ENCODE peak calls at places on chromosome 21, in six cellular contexts. S, W, E, Z, X and B are unnamed samples.

GRCh38 chr21:44510508-44511218 is 29.3 kb downstream of the KRTAP10-1 start:
- DNase-seq in S (peak; percentile 85), W (no peak), E (peak; percentile 0), Z (no peak), X (peak; percentile 29), B (peak; percentile 74)

GRCh38 chr21:37717534-37717933 is 198.7 kb downstream of the KCNJ6 start:
- DNase-seq in S (no peak), W (no peak), E (no peak), Z (no peak), X (no peak), B (no peak)

GRCh38 chr21:29174607-29175013 is 44.2 kb downstream of the MAP3K7CL start:
- DNase-seq in S (no peak), W (no peak), E (no peak), Z (no peak), X (no peak), B (no peak)

GRCh38 chr21:45973475-45974072 is 8.0 kb upstream of the COL6A1 start:
- DNase-seq in S (peak; percentile 72), W (no peak), E (peak; percentile 6), Z (no peak), X (no peak), B (peak; percentile 61)

GRCh38 chr21:17466166-17466565 is 46.7 kb upstream of the CXADR start:
- DNase-seq in S (no peak), W (no peak), E (no peak), Z (no peak), X (no peak), B (no peak)

GRCh38 chr21:41745971-41746743 is 20.7 kb downstream of the RIPK4 start:
- DNase-seq in S (no peak), W (no peak), E (no peak), Z (no peak), X (no peak), B (no peak)

GRCh38 chr21:14520535-14520934 is 25.6 kb downstream of the SAMSN1 start:
- DNase-seq in S (no peak), W (no peak), E (no peak), Z (no peak), X (peak; percentile 64), B (no peak)

GRCh38 chr21:35257413-35257812 is 208.3 kb upstream of the RUNX1 start:
- DNase-seq in S (no peak), W (no peak), E (no peak), Z (no peak), X (no peak), B (no peak)

GRCh38 chr21:45448810-45449657 is 44.1 kb downstream of the COL18A1 start:
- DNase-seq in S (no peak), W (no peak), E (no peak), Z (no peak), X (no peak), B (no peak)